ENCODE peak calls at places on chromosome 19, in seven cellular contexts. P is effector memory CD8-positive, alpha-beta T cell; D is left ventricle myocardium inferior; Z is vagina; R is body of pancreas; O is AG08396; K is nephron progenitor cell. F is an unnamed sample.

GRCh38 chr19:591099-591958 is 1.6 kb downstream of the HCN2 start:
- DNase-seq in P (no peak), D (no peak), Z (no peak), R (peak; percentile 57), O (peak; percentile 69), K (peak; percentile 81), F (no peak)

GRCh38 chr19:7505682-7506384 is 10.1 kb upstream of the ZNF358 start:
- DNase-seq in P (no peak), D (no peak), Z (no peak), R (peak; percentile 82), O (peak; percentile 64), K (peak; percentile 62), F (no peak)

GRCh38 chr19:46622118-46622446 is 2.8 kb downstream of the PTGIR start:
- DNase-seq in P (no peak), D (no peak), Z (no peak), R (no peak), O (no peak), K (no peak), F (no peak)

GRCh38 chr19:42442833-42443232 is at the start of gene CXCL17:
- DNase-seq in P (no peak), D (no peak), Z (no peak), R (peak; percentile 66), O (no peak), K (no peak), F (no peak)

GRCh38 chr19:13764821-13765394 is 586 bp downstream of the MRI1 start:
- DNase-seq in P (peak; percentile 18), D (peak; percentile 38), Z (no peak), R (peak; percentile 38), O (peak; percentile 39), K (peak; percentile 62), F (peak; percentile 58)

GRCh38 chr19:47445937-47446402 is 25.7 kb downstream of the SLC8A2 start:
- DNase-seq in P (peak; percentile 65), D (no peak), Z (no peak), R (peak; percentile 58), O (no peak), K (peak; percentile 76), F (peak; percentile 56)

GRCh38 chr19:16626796-16627193 is 1.2 kb downstream of the MED26 start:
- DNase-seq in P (no peak), D (no peak), Z (no peak), R (no peak), O (no peak), K (peak; percentile 38), F (no peak)

GRCh38 chr19:4187313-4188122 is 5.0 kb downstream of the ANKRD24 start:
- DNase-seq in P (no peak), D (no peak), Z (no peak), R (no peak), O (no peak), K (no peak), F (no peak)

GRCh38 chr19:39307822-39308530 is 11.8 kb downstream of the IFNL1 start:
- DNase-seq in P (no peak), D (no peak), Z (no peak), R (no peak), O (no peak), K (peak; percentile 41), F (no peak)

GRCh38 chr19:55694241-55694655 is 19.2 kb downstream of the EPN1 start:
- DNase-seq in P (no peak), D (no peak), Z (no peak), R (no peak), O (no peak), K (no peak), F (peak; percentile 28)

GRCh38 chr19:31092189-31092753 is 257.0 kb downstream of the TSHZ3 start:
- DNase-seq in P (no peak), D (no peak), Z (no peak), R (no peak), O (no peak), K (no peak), F (no peak)

GRCh38 chr19:30668521-30669155 is 296.5 kb downstream of the ZNF536 start:
- DNase-seq in P (no peak), D (no peak), Z (no peak), R (no peak), O (no peak), K (peak; percentile 33), F (no peak)

GRCh38 chr19:10508707-10509106 is 5.6 kb upstream of the KEAP1 start:
- DNase-seq in P (no peak), D (no peak), Z (no peak), R (no peak), O (no peak), K (no peak), F (no peak)

GRCh38 chr19:46426506-46427162 is 2.1 kb downstream of the PNMA8C start:
- DNase-seq in P (no peak), D (peak; percentile 82), Z (no peak), R (peak; percentile 90), O (peak; percentile 94), K (peak; percentile 92), F (peak; percentile 87)

GRCh38 chr19:42422576-42423461 is 4.4 kb downstream of the LIPE start:
- DNase-seq in P (peak; percentile 60), D (no peak), Z (no peak), R (no peak), O (no peak), K (peak; percentile 72), F (no peak)

GRCh38 chr19:37095859-37096258 is 17.6 kb downstream of the ZNF420 start:
- DNase-seq in P (no peak), D (no peak), Z (no peak), R (no peak), O (no peak), K (no peak), F (no peak)

GRCh38 chr19:6588508-6589345 is 2.2 kb downstream of the CD70 start:
- DNase-seq in P (no peak), D (no peak), Z (no peak), R (no peak), O (no peak), K (no peak), F (no peak)

GRCh38 chr19:22052644-22053013 is 345 bp downstream of the ZNF257 start:
- DNase-seq in P (peak; percentile 0), D (no peak), Z (no peak), R (peak; percentile 35), O (no peak), K (no peak), F (peak; percentile 48)

GRCh38 chr19:1410136-1410786 is 2.9 kb downstream of the DAZAP1 start:
- DNase-seq in P (no peak), D (no peak), Z (no peak), R (peak; percentile 65), O (no peak), K (no peak), F (no peak)

GRCh38 chr19:18775586-18776287 is 15.4 kb downstream of the COMP start:
- DNase-seq in P (no peak), D (no peak), Z (no peak), R (no peak), O (peak; percentile 91), K (no peak), F (no peak)

GRCh38 chr19:2578911-2579677 is 103.2 kb downstream of the GADD45B start:
- DNase-seq in P (peak; percentile 50), D (peak; percentile 90), Z (no peak), R (peak; percentile 92), O (peak; percentile 92), K (peak; percentile 89), F (peak; percentile 95)

GRCh38 chr19:10193666-10194499 is 870 bp downstream of the DNMT1 start:
- DNase-seq in P (peak; percentile 5), D (no peak), Z (no peak), R (no peak), O (peak; percentile 62), K (no peak), F (no peak)

GRCh38 chr19:1862424-1863307 is 713 bp downstream of the KLF16 start:
- DNase-seq in P (peak; percentile 63), D (no peak), Z (no peak), R (no peak), O (peak; percentile 81), K (peak; percentile 64), F (no peak)

GRCh38 chr19:6402834-6403608 is 10.1 kb upstream of the GTF2F1 start:
- DNase-seq in P (no peak), D (no peak), Z (no peak), R (peak; percentile 39), O (peak; percentile 71), K (peak; percentile 27), F (no peak)